ENCODE peak calls at places on chromosomes 5 and 9, in four cellular contexts. One of them, this sample, is unnamed.

GRCh38 chr5:143024227-143024920 is 254.2 kb downstream of the ARHGAP26 start:
- DNase-seq in CD8-positive, alpha-beta memory T cell: no peak
- DNase-seq in aorta: no peak
- DNase-seq in CD8-positive, alpha-beta T cell: no peak
- DNase-seq in this sample: no peak

GRCh38 chr5:163790497-163790896 is 285.1 kb downstream of the MAT2B start:
- DNase-seq in aorta: no peak
- DNase-seq in CD8-positive, alpha-beta memory T cell: no peak
- DNase-seq in CD8-positive, alpha-beta T cell: no peak
- DNase-seq in this sample: no peak

GRCh38 chr9:77807846-77808749 is 160.0 kb upstream of the GNA14 start:
- DNase-seq in aorta: no peak
- DNase-seq in CD8-positive, alpha-beta T cell: no peak
- DNase-seq in CD8-positive, alpha-beta memory T cell: no peak
- DNase-seq in this sample: no peak

GRCh38 chr9:90774682-90775081 is 26.9 kb upstream of the SYK start:
- DNase-seq in aorta: no peak
- DNase-seq in CD8-positive, alpha-beta T cell: no peak
- DNase-seq in CD8-positive, alpha-beta memory T cell: no peak
- DNase-seq in this sample: no peak

GRCh38 chr9:13125261-13125660 is 154.2 kb downstream of the MPDZ start:
- DNase-seq in aorta: no peak
- DNase-seq in CD8-positive, alpha-beta T cell: no peak
- DNase-seq in CD8-positive, alpha-beta memory T cell: no peak
- DNase-seq in this sample: no peak

GRCh38 chr5:72387985-72388384 is 67.8 kb downstream of the PTCD2 start:
- DNase-seq in CD8-positive, alpha-beta memory T cell: no peak
- DNase-seq in CD8-positive, alpha-beta T cell: no peak
- DNase-seq in aorta: no peak
- DNase-seq in this sample: no peak

GRCh38 chr5:164420161-164420560 is 914.7 kb downstream of the MAT2B start:
- DNase-seq in aorta: no peak
- DNase-seq in CD8-positive, alpha-beta memory T cell: no peak
- DNase-seq in CD8-positive, alpha-beta T cell: no peak
- DNase-seq in this sample: no peak

GRCh38 chr5:123154857-123155467 is 65.9 kb downstream of the PRDM6 start:
- DNase-seq in CD8-positive, alpha-beta T cell: no peak
- DNase-seq in aorta: no peak
- DNase-seq in CD8-positive, alpha-beta memory T cell: no peak
- DNase-seq in this sample: no peak

GRCh38 chr9:104773118-104773517 is 9.2 kb downstream of the NIPSNAP3B start:
- DNase-seq in CD8-positive, alpha-beta memory T cell: no peak
- DNase-seq in CD8-positive, alpha-beta T cell: no peak
- DNase-seq in aorta: no peak
- DNase-seq in this sample: no peak

GRCh38 chr5:72110401-72111013 is 3.2 kb downstream of the MAP1B start:
- DNase-seq in CD8-positive, alpha-beta memory T cell: no peak
- DNase-seq in aorta: peak; percentile 56
- DNase-seq in CD8-positive, alpha-beta T cell: no peak
- DNase-seq in this sample: no peak

GRCh38 chr5:154866841-154867240 is 8.4 kb downstream of the CNOT8 start:
- DNase-seq in aorta: no peak
- DNase-seq in CD8-positive, alpha-beta T cell: no peak
- DNase-seq in CD8-positive, alpha-beta memory T cell: no peak
- DNase-seq in this sample: no peak

GRCh38 chr9:94853887-94854286 is 127.4 kb downstream of the AOPEP start:
- DNase-seq in CD8-positive, alpha-beta T cell: no peak
- DNase-seq in aorta: no peak
- DNase-seq in CD8-positive, alpha-beta memory T cell: no peak
- DNase-seq in this sample: no peak
- H3K27ac ChIP-seq in CD8-positive, alpha-beta T cell: no peak overlapping the region
- H3K27ac ChIP-seq in aorta: no peak overlapping the region
- H3K27ac ChIP-seq in CD8-positive, alpha-beta memory T cell: no peak overlapping the region
- H3K27ac ChIP-seq in this sample: no peak overlapping the region

DNA sequence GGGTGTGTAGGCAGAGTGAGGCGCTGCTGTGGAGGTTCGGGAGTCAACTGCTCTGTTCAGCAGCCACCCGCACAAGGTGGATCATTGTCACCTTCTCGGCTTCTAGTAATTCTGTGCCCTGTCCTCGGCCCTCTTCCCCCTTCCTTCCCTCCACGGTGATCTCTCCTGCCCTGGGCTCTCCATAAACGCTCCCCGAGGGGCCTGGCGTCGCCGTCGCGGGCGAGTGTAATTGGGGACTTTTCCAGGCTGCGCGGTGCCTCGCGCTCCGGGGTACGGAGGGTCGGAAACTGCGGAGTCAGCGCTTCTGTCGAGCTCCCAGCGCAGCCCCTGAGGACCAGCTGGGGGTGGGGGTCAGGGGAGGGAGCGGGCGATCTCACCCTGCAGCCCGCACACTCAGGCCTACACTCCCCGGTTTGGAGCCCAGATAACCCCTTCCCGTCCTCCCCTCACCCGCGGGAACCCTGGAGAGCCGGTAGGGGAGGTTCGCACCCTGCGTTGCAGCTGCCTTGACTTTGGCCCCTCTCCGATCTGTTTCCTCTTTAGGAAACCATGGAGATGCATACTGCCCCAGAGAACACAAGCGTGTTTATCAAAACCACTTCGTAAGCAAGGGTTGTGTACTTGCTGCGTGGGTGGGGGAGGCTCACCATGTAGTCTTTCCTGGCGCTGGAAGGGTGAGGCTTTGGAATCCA is 188.3 kb upstream of the ZNF618 start:
- DNase-seq in CD8-positive, alpha-beta T cell: no peak
- DNase-seq in aorta: no peak
- DNase-seq in CD8-positive, alpha-beta memory T cell: no peak
- DNase-seq in this sample: no peak
- H3K4me3 ChIP-seq in CD8-positive, alpha-beta T cell: no peak overlapping the region
- H3K4me3 ChIP-seq in aorta: no peak overlapping the region
- H3K4me3 ChIP-seq in CD8-positive, alpha-beta memory T cell: no peak overlapping the region
- H3K4me3 ChIP-seq in this sample: no peak overlapping the region

GRCh38 chr5:59124983-59125960 is 542.4 kb downstream of the RAB3C start:
- DNase-seq in CD8-positive, alpha-beta memory T cell: no peak
- DNase-seq in aorta: no peak
- DNase-seq in CD8-positive, alpha-beta T cell: no peak
- DNase-seq in this sample: no peak

GRCh38 chr5:59128646-59129290 is 545.9 kb downstream of the RAB3C start:
- DNase-seq in CD8-positive, alpha-beta T cell: no peak
- DNase-seq in CD8-positive, alpha-beta memory T cell: no peak
- DNase-seq in aorta: no peak
- DNase-seq in this sample: no peak

GRCh38 chr5:59123595-59124561 is 541.0 kb downstream of the RAB3C start:
- DNase-seq in CD8-positive, alpha-beta memory T cell: no peak
- DNase-seq in CD8-positive, alpha-beta T cell: no peak
- DNase-seq in aorta: no peak
- DNase-seq in this sample: no peak

GRCh38 chr5:59126665-59127354 is 543.9 kb downstream of the RAB3C start:
- DNase-seq in aorta: no peak
- DNase-seq in CD8-positive, alpha-beta memory T cell: no peak
- DNase-seq in CD8-positive, alpha-beta T cell: no peak
- DNase-seq in this sample: no peak

GRCh38 chr5:59125961-59126360 is 543.1 kb downstream of the RAB3C start:
- DNase-seq in aorta: no peak
- DNase-seq in CD8-positive, alpha-beta memory T cell: no peak
- DNase-seq in CD8-positive, alpha-beta T cell: no peak
- DNase-seq in this sample: no peak
- H3K4me1 ChIP-seq in aorta: no peaks in the 10 kb centered on the region
- H3K4me1 ChIP-seq in CD8-positive, alpha-beta memory T cell: peaks cover 60% of the 10 kb centered on the region
- H3K4me1 ChIP-seq in CD8-positive, alpha-beta T cell: peaks cover 62% of the 10 kb centered on the region
- H3K4me1 ChIP-seq in this sample: no peaks in the 10 kb centered on the region

DNA sequence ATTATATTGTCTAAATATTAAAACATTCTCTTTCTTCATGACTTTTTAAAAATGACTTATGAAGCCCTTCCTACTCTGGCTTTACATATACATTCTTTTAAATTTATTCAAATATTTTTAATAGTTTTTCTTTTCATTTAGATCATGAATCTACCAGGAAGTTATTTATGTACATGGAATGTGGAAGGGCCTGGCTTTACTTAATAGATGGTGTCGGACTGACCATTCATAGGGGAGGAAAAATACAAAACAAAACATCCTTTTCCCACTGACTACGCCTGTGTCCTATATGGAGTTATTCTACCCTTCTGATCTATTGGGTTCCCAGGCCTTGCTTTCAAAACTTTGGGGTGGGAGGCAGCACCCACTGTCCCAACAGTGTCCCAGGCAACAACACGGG is 129.8 kb downstream of the MACROH2A1 start:
- DNase-seq in aorta: no peak
- DNase-seq in CD8-positive, alpha-beta T cell: no peak
- DNase-seq in CD8-positive, alpha-beta memory T cell: no peak
- DNase-seq in this sample: no peak
- H3K27ac ChIP-seq in aorta: peak overlapping the region; percentile 53
- H3K27ac ChIP-seq in CD8-positive, alpha-beta T cell: no peak overlapping the region
- H3K27ac ChIP-seq in CD8-positive, alpha-beta memory T cell: no peak overlapping the region
- H3K27ac ChIP-seq in this sample: no peak overlapping the region

GRCh38 chr9:22528485-22528884 is 81.9 kb downstream of the DMRTA1 start:
- DNase-seq in aorta: no peak
- DNase-seq in CD8-positive, alpha-beta memory T cell: no peak
- DNase-seq in CD8-positive, alpha-beta T cell: no peak
- DNase-seq in this sample: no peak

DNA sequence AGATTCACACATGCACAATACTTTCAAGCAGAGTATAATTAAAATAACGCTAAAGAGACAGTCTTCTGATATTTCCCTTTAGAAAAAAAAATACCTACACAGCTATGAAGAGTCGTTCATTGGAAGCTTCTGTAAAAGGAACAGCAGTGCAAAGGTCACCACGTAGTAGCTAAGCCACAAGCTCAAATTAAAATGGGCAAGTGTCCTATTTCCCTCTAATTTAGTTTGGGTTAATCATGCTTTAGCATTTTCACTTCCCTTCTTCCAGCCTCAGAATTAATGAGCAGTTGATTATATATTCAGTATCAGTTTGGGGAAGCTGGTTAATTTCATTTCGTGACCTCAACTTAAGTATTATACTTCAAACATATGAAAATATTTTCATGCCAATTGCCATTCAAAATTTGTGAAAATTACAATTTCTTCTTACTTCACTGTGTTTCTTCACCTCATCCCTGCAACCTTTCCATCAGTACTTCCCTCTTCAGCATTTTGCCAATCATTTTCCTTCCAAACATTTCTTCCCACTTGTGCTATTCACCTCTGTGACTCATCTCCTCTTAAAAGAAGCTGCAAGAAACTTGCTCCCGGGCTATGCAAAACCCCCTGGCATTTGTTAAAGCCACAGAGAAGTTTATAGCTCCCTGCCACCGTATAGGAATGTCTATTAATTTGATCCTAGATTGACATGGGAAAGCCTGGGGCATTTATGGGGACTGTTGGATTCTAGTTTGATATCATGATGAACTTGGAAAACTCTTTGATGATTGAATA is 83.0 kb downstream of the DMRTA1 start:
- DNase-seq in aorta: no peak
- DNase-seq in CD8-positive, alpha-beta memory T cell: no peak
- DNase-seq in CD8-positive, alpha-beta T cell: no peak
- DNase-seq in this sample: no peak
- H3K4me3 ChIP-seq in aorta: no peak overlapping the region
- H3K4me3 ChIP-seq in CD8-positive, alpha-beta memory T cell: no peak overlapping the region
- H3K4me3 ChIP-seq in CD8-positive, alpha-beta T cell: no peak overlapping the region
- H3K4me3 ChIP-seq in this sample: no peak overlapping the region

GRCh38 chr5:148790545-148791333 is 35.7 kb upstream of the ADRB2 start:
- DNase-seq in CD8-positive, alpha-beta memory T cell: no peak
- DNase-seq in aorta: no peak
- DNase-seq in CD8-positive, alpha-beta T cell: no peak
- DNase-seq in this sample: no peak
- H3K4me1 ChIP-seq in CD8-positive, alpha-beta memory T cell: no peaks in the 10 kb centered on the region
- H3K4me1 ChIP-seq in aorta: no peaks in the 10 kb centered on the region
- H3K4me1 ChIP-seq in CD8-positive, alpha-beta T cell: no peaks in the 10 kb centered on the region
- H3K4me1 ChIP-seq in this sample: no peaks in the 10 kb centered on the region